ENCODE peak calls at places on chromosome 21, in nine cellular contexts. P is fibroblast of lung, U is substantia nigra, I is heart right ventricle, Z is GM23248, S is suprapubic skin, G is WERI-Rb-1, N is esophagus muscularis mucosa, Y is mesendoderm. F is an unnamed sample.
A peak's percentile ranks its signal among the peaks of the same experiment; 100 is the strongest.

GRCh38 chr21:37582613-37583012 is 216.0 kb downstream of the DYRK1A start:
- DNase-seq in I (peak; percentile 39), G (peak; percentile 73), U (no peak), S (no peak), P (peak; percentile 81), Z (peak; percentile 64), N (no peak), Y (peak; percentile 72), F (no peak)

GRCh38 chr21:20083336-20083735 is 914.9 kb upstream of the NCAM2 start:
- DNase-seq in G (no peak), Y (peak; percentile 1), I (no peak), U (no peak), N (no peak), Z (no peak), S (no peak), P (no peak), F (no peak)

GRCh38 chr21:33025106-33025470 is 647 bp upstream of the OLIG2 start:
- DNase-seq in N (no peak), I (no peak), P (no peak), G (peak; percentile 85), Y (peak; percentile 72), U (peak; percentile 50), S (no peak), Z (no peak), F (no peak)

GRCh38 chr21:33824156-33824941 is 91.3 kb downstream of the ATP5PO start:
- DNase-seq in G (no peak), Y (no peak), Z (no peak), S (no peak), N (peak; percentile 55), P (no peak), U (no peak), I (no peak), F (no peak)

GRCh38 chr21:43333301-43334062 is 93.4 kb downstream of the SIK1 start:
- DNase-seq in U (no peak), Y (peak; percentile 89), I (peak; percentile 62), P (peak; percentile 59), Z (peak; percentile 99), N (no peak), S (no peak), G (no peak), F (no peak)

GRCh38 chr21:33434770-33435360 is 31.7 kb downstream of the IFNGR2 start:
- DNase-seq in U (no peak), G (no peak), I (peak; percentile 20), Z (peak; percentile 94), S (no peak), P (peak; percentile 96), Y (no peak), N (no peak), F (peak; percentile 5)

GRCh38 chr21:15557925-15558324 is 171.9 kb upstream of the USP25 start:
- DNase-seq in Z (no peak), Y (peak; percentile 34), P (no peak), U (no peak), G (peak; percentile 34), I (no peak), N (no peak), S (no peak), F (no peak)

GRCh38 chr21:15826147-15826780 is 96.5 kb downstream of the USP25 start:
- DNase-seq in Z (peak; percentile 48), Y (peak; percentile 87), G (peak; percentile 16), S (no peak), U (no peak), P (peak; percentile 61), I (peak; percentile 16), N (no peak), F (peak; percentile 37)

GRCh38 chr21:33936221-33937038 is 20.8 kb upstream of the ATP5PO start:
- DNase-seq in Z (peak; percentile 23), P (no peak), N (no peak), I (no peak), S (no peak), Y (peak; percentile 32), U (no peak), G (no peak), F (no peak)

GRCh38 chr21:39153373-39153772 is 29.9 kb downstream of the PSMG1 start:
- DNase-seq in Y (peak; percentile 35), I (no peak), S (no peak), P (no peak), U (no peak), G (peak; percentile 60), N (peak; percentile 90), Z (peak; percentile 40), F (no peak)

GRCh38 chr21:36093512-36093911 is 23.7 kb downstream of the CBR1 start:
- DNase-seq in P (no peak), I (no peak), N (no peak), Z (no peak), G (no peak), S (no peak), U (no peak), Y (no peak), F (no peak)

GRCh38 chr21:32389337-32390015 is 3.3 kb downstream of the URB1 start:
- DNase-seq in Y (no peak), I (no peak), S (no peak), P (no peak), N (no peak), G (no peak), U (no peak), Z (peak; percentile 80), F (no peak)

GRCh38 chr21:14754259-14754604 is 208.1 kb upstream of the SAMSN1 start:
- DNase-seq in S (no peak), I (no peak), P (no peak), Y (no peak), G (no peak), U (no peak), Z (no peak), N (no peak), F (no peak)

GRCh38 chr21:27406297-27407009 is 439.6 kb upstream of the ADAMTS5 start:
- DNase-seq in N (no peak), S (no peak), Z (peak; percentile 49), P (peak; percentile 80), U (no peak), Y (peak; percentile 11), I (no peak), G (no peak), F (no peak)

GRCh38 chr21:32826317-32827167 is 55.0 kb upstream of the PAXBP1 start:
- DNase-seq in P (peak; percentile 72), Y (peak; percentile 73), G (peak; percentile 78), Z (peak; percentile 75), S (no peak), U (no peak), I (peak; percentile 23), N (peak; percentile 87), F (peak; percentile 25)

GRCh38 chr21:38712076-38712475 is 93.7 kb upstream of the ETS2 start:
- DNase-seq in Y (peak; percentile 88), U (no peak), P (peak; percentile 41), Z (peak; percentile 63), S (no peak), N (no peak), I (peak; percentile 19), G (peak; percentile 80), F (no peak)

GRCh38 chr21:41584603-41585176 is 76.7 kb upstream of the TMPRSS2 start:
- DNase-seq in I (no peak), P (no peak), Z (no peak), Y (no peak), N (no peak), G (no peak), S (no peak), U (no peak), F (no peak)

GRCh38 chr21:41582298-41582840 is 74.4 kb upstream of the TMPRSS2 start:
- DNase-seq in G (no peak), Z (no peak), Y (no peak), P (no peak), N (no peak), S (no peak), I (no peak), U (no peak), F (no peak)

GRCh38 chr21:41583274-41583790 is 75.4 kb upstream of the TMPRSS2 start:
- DNase-seq in U (no peak), N (no peak), I (no peak), G (no peak), S (no peak), Z (no peak), P (no peak), Y (no peak), F (no peak)

GRCh38 chr21:41582866-41583265 is 74.9 kb upstream of the TMPRSS2 start:
- DNase-seq in Z (no peak), U (no peak), N (no peak), S (no peak), G (no peak), P (no peak), I (no peak), Y (no peak), F (no peak)

GRCh38 chr21:41585199-41585994 is 77.4 kb upstream of the TMPRSS2 start:
- DNase-seq in I (no peak), U (no peak), Y (no peak), S (no peak), Z (no peak), P (no peak), G (no peak), N (no peak), F (no peak)
- H3K27ac ChIP-seq in I (no peak overlapping the region), U (no peak overlapping the region), Y (no peak overlapping the region), S (no peak overlapping the region), Z (no peak overlapping the region), P (no peak overlapping the region), G (no peak overlapping the region), N (no peak overlapping the region), F (no peak overlapping the region)

GRCh38 chr21:45348591-45349327 is 56.2 kb upstream of the COL18A1 start:
- DNase-seq in Y (no peak), P (no peak), U (no peak), G (no peak), S (no peak), I (no peak), N (no peak), Z (no peak), F (no peak)
- H3K27ac ChIP-seq in Y (no peak overlapping the region), P (no peak overlapping the region), U (no peak overlapping the region), G (no peak overlapping the region), S (peak overlapping the region; percentile 56), I (peak overlapping the region; percentile 77), N (peak overlapping the region; percentile 76), Z (no peak overlapping the region), F (no peak overlapping the region)

DNA sequence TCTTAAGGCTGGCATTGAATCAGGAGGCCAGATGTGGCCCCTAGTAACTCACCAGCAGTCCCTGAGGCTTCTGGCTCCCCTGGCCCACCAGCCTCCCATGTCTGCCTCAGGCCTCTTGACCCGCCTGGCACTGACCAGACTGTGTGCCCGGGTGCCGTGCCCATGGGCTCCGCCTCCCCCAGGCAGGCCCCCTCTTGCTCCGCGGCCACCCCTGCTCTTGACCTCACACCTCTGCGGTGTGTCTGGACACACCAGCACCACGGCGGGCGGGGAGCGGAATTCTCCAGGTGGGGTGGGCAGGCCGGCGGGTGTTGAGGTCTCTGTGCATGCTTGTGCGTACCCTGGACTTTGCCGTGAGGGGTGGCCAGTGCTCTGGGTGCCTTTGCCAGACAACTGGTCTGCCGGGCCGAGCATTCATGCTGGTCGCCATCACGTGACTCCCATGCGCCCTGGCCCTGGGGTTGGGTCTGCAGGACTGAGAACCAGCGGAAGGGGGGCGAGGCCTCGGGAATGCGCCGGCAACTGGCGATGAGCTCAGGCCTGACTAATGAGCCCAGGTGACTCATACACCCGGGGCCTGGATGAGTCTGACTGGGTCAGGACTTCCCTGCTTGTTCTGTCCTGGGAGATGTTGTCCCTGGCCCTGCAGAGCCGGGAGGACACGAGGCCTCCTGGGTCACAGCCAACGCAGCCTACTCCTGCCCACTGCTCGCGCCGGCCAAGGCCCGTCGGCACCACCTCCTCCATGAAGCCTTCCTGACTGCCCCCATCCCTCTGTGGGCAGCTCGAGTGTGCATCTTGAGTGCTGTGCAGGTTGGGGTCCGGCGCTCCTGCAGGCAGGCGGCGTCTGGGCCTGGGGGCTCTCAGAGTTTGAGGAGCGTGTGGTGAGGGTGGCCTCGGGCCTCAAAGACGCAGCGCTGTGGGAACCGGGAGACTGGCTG is 22.6 kb downstream of the COL18A1 start:
- DNase-seq in S (no peak), Z (peak; percentile 96), N (no peak), G (no peak), I (no peak), P (peak; percentile 97), U (no peak), Y (peak; percentile 97), F (no peak)
- H3K27ac ChIP-seq in S (peak overlapping the region; percentile 22), Z (no peak overlapping the region), N (peak overlapping the region; percentile 77), G (no peak overlapping the region), I (no peak overlapping the region), P (peak overlapping the region; percentile 26), U (no peak overlapping the region), Y (peak overlapping the region; percentile 1), F (no peak overlapping the region)

GRCh38 chr21:45128613-45129226 is 54.3 kb downstream of the ADARB1 start:
- DNase-seq in S (no peak), G (peak; percentile 94), I (peak; percentile 71), Y (peak; percentile 70), N (no peak), U (no peak), P (peak; percentile 78), Z (peak; percentile 83), F (no peak)
- H3K27ac ChIP-seq in S (peak overlapping the region; percentile 0), G (peak overlapping the region; percentile 99), I (peak overlapping the region; percentile 79), Y (no peak overlapping the region), N (peak overlapping the region; percentile 86), U (no peak overlapping the region), P (no peak overlapping the region), Z (peak overlapping the region; percentile 83), F (no peak overlapping the region)

F was measured in caudate nucleus.